ENCODE peak calls at places on chromosome 10, in five cellular contexts. Q, W, C, V and N are unnamed samples.

GRCh38 chr10:420154-421121 is 269.0 kb downstream of the DIP2C start:
- DNase-seq in V (no peak), Q (no peak), W (no peak), C (no peak), N (no peak)

GRCh38 chr10:35378547-35379210 is 42.4 kb downstream of the CCNY start:
- DNase-seq in V (no peak), W (peak), C (no peak), Q (peak), N (no peak)

GRCh38 chr10:123743441-123744225 is 77.5 kb downstream of the GPR26 start:
- DNase-seq in V (no peak), W (no peak), Q (no peak), C (no peak), N (peak)

GRCh38 chr10:112471878-112472487 is 25.0 kb downstream of the VTI1A start:
- DNase-seq in V (peak), Q (peak), W (peak), C (peak), N (peak)

GRCh38 chr10:89142562-89142961 is 64.6 kb downstream of the CH25H start:
- DNase-seq in C (no peak), V (no peak), W (no peak), Q (no peak), N (no peak)

GRCh38 chr10:88244781-88245350 is 338.3 kb downstream of the RNLS start:
- DNase-seq in W (no peak), Q (no peak), C (no peak), V (no peak), N (no peak)

GRCh38 chr10:98694014-98694413 is 247.3 kb upstream of the HPS1 start:
- DNase-seq in Q (no peak), C (no peak), V (no peak), W (no peak), N (no peak)

GRCh38 chr10:74078037-74078436 is 72.6 kb downstream of the AP3M1 start:
- DNase-seq in W (no peak), Q (peak), V (peak), C (no peak), N (no peak)

GRCh38 chr10:103693070-103693811 is 162.1 kb downstream of the SH3PXD2A start:
- DNase-seq in C (no peak), Q (no peak), W (peak), V (no peak), N (no peak)

GRCh38 chr10:100978121-100978895 is 9.0 kb downstream of the MRPL43 start:
- DNase-seq in W (no peak), V (no peak), Q (no peak), C (no peak), N (no peak)

GRCh38 chr10:14583252-14583651 is 191.4 kb downstream of the FAM107B start:
- DNase-seq in C (no peak), Q (no peak), W (no peak), V (no peak), N (no peak)

GRCh38 chr10:90592903-90593302 is 264.9 kb downstream of the HTR7 start:
- DNase-seq in C (peak), Q (peak), W (no peak), V (peak), N (peak)

GRCh38 chr10:73650537-73651331 is 5.1 kb downstream of the SYNPO2L start:
- DNase-seq in V (peak), Q (peak), W (no peak), C (no peak), N (no peak)

GRCh38 chr10:1168763-1169162 is 112.6 kb downstream of the WDR37 start:
- DNase-seq in Q (no peak), C (no peak), W (no peak), V (no peak), N (no peak)

GRCh38 chr10:96321822-96322221 is 17.6 kb downstream of the DNTT start:
- DNase-seq in C (no peak), Q (no peak), W (no peak), V (no peak), N (no peak)

GRCh38 chr10:121070257-121070656 is 219.1 kb downstream of the WDR11 start:
- DNase-seq in W (peak), V (no peak), C (peak), Q (no peak), N (no peak)

GRCh38 chr10:97633921-97634320 is 621 bp upstream of the MORN4 start:
- DNase-seq in Q (no peak), C (peak), V (no peak), W (peak), N (no peak)

GRCh38 chr10:43871004-43871439 is 222.3 kb upstream of the ZNF32 start:
- DNase-seq in Q (no peak), V (no peak), W (no peak), C (no peak), N (no peak)

GRCh38 chr10:36362257-36362656 is 720.2 kb upstream of the FZD8 start:
- DNase-seq in Q (no peak), C (peak), W (no peak), V (no peak), N (no peak)

GRCh38 chr10:11017575-11018425 is at the start of gene CELF2:
- DNase-seq in V (no peak), Q (no peak), C (no peak), W (peak), N (peak)

GRCh38 chr10:15852111-15852557 is 8.2 kb downstream of the MINDY3 start:
- DNase-seq in C (no peak), V (no peak), W (no peak), Q (no peak), N (no peak)

GRCh38 chr10:35329520-35329919 is 6.8 kb upstream of the CCNY start:
- DNase-seq in Q (no peak), C (no peak), V (no peak), W (no peak), N (no peak)

GRCh38 chr10:44804661-44805060 is 106.5 kb upstream of the TMEM72 start:
- DNase-seq in V (no peak), Q (peak), C (no peak), W (no peak), N (no peak)

GRCh38 chr10:88386204-88386877 is 196.8 kb downstream of the RNLS start:
- DNase-seq in C (peak), V (peak), Q (no peak), W (no peak), N (peak)

GRCh38 chr10:63586048-63586447 is 64.8 kb downstream of the REEP3 start:
- DNase-seq in V (no peak), W (no peak), Q (no peak), C (no peak), N (no peak)

GRCh38 chr10:101066890-101067355 is 5.1 kb downstream of the KAZALD1 start:
- DNase-seq in V (no peak), W (peak), Q (no peak), C (no peak), N (peak)

GRCh38 chr10:43040482-43041256 is 36.2 kb upstream of the RET start:
- DNase-seq in C (no peak), Q (no peak), V (no peak), W (no peak), N (peak)

GRCh38 chr10:90930070-90930837 is 9.4 kb upstream of the ANKRD1 start:
- DNase-seq in C (peak), Q (peak), V (no peak), W (no peak), N (no peak)

GRCh38 chr10:45163315-45163975 is 152.0 kb downstream of the OR13A1 start:
- DNase-seq in Q (no peak), C (no peak), W (no peak), V (no peak), N (no peak)

GRCh38 chr10:110664483-110665420 is 20.6 kb downstream of the RBM20 start:
- DNase-seq in V (no peak), Q (peak), W (peak), C (peak), N (no peak)

GRCh38 chr10:24722676-24723385 is 856 bp downstream of the ARHGAP21 start:
- DNase-seq in C (peak), Q (peak), V (no peak), W (peak), N (peak)

GRCh38 chr10:98196985-98197384 is 62.5 kb downstream of the R3HCC1L start:
- DNase-seq in W (no peak), Q (no peak), V (no peak), C (no peak), N (no peak)

GRCh38 chr10:6321880-6322279 is 119.1 kb downstream of the PFKFB3 start:
- DNase-seq in W (no peak), V (no peak), Q (peak), C (no peak), N (no peak)

GRCh38 chr10:112811741-112812551 is 138.1 kb upstream of the TCF7L2 start:
- DNase-seq in W (no peak), C (peak), V (no peak), Q (peak), N (no peak)

GRCh38 chr10:44723654-44724053 is 187.5 kb upstream of the TMEM72 start:
- DNase-seq in Q (peak), W (no peak), V (no peak), C (no peak), N (no peak)

GRCh38 chr10:117476716-117477115 is 65.8 kb upstream of the EMX2 start:
- DNase-seq in C (no peak), V (no peak), Q (no peak), W (no peak), N (no peak)

GRCh38 chr10:113788604-113789083 is 37.2 kb downstream of the PLEKHS1 start:
- DNase-seq in C (no peak), V (peak), W (peak), Q (peak), N (no peak)

GRCh38 chr10:76786673-76787072 is 850.9 kb downstream of the KCNMA1 start:
- DNase-seq in V (no peak), Q (no peak), C (no peak), W (no peak), N (no peak)

DNA sequence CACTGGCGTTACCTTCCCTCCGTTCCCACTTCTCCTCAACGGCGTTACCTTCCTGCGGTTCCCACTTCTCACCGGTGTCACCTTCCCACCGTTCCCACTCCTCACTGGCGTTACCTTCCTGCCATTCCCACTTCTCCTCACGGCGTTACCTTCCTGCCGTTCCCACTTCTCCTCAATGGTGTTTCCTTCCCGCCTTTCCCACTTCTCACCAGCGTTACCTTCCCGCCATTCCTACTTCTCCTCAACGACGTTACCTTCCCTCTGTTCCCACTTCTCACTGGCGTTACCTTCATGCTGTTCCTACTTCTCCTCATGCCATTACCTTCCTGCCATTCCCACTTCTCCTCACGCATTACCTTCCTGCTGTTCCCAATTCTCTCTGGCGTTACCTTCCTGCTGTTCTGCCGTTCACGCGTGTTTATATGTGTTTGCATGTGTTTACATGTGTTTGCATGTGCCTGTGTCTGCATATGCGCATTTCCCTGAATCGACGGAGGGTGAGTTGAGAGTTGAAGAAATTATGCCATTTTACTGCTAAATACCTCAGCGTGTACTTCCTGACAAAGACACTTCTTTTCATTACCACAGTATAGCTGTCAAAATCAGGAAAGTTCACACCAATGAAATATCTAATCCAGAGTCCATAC is 23.2 kb upstream of the CFAP46 start:
- DNase-seq in Q (no peak), W (no peak), V (no peak), C (no peak), N (no peak)
- TF ChIP-seq MXI1 in Q (no peak), W (no peak), V (no peak), C (no peak), N (no peak)

GRCh38 chr10:29535012-29535777 is 99.6 kb downstream of the SVIL start:
- DNase-seq in Q (peak), V (no peak), W (peak), C (peak), N (peak)
- TF ChIP-seq MXI1 in Q (no peak), V (no peak), W (no peak), C (no peak), N (no peak)

DNA sequence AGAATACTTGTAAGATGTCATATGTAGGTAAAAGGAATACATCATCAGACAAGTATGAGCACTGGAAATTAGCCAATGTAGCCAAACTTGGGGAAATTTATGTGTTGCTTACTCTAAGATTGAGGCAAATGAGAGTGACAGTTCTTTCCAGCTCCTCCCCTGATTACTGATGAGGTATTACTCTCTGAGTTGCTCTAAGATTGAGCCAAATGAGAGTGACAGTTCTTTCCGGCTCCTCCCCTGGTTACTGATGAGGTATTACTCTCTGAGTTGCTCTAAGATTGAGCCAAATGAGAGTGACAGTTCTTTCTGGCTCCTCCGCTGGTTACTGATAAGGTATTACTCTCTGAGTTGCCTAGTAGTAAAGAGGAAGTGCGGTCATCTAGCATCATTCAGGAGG is 435.8 kb downstream of the NRG3 start:
- DNase-seq in W (no peak), V (no peak), Q (no peak), C (no peak), N (no peak)
- TF ChIP-seq MXI1 in W (no peak), V (no peak), Q (no peak), C (no peak), N (no peak)

GRCh38 chr10:86964061-86964846 is 4.0 kb upstream of the ADIRF start:
- DNase-seq in V (no peak), C (no peak), W (no peak), Q (no peak), N (peak)
- TF ChIP-seq MXI1 in V (no peak), C (no peak), W (no peak), Q (no peak), N (no peak)

GRCh38 chr10:133377818-133378250 is 1.2 kb upstream of the PAOX start:
- DNase-seq in W (no peak), Q (no peak), C (no peak), V (no peak), N (no peak)

GRCh38 chr10:133379801-133380666 is 972 bp downstream of the PAOX start:
- DNase-seq in Q (no peak), C (no peak), V (no peak), W (no peak), N (no peak)

GRCh38 chr10:133378251-133379096 is 588 bp upstream of the PAOX start:
- DNase-seq in W (peak), V (no peak), Q (peak), C (peak), N (peak)

GRCh38 chr10:133381041-133381440 is 2.0 kb downstream of the PAOX start:
- DNase-seq in V (no peak), W (no peak), C (no peak), Q (no peak), N (no peak)

GRCh38 chr10:133379152-133379800 is at the start of gene PAOX:
- DNase-seq in C (no peak), Q (peak), V (no peak), W (peak), N (peak)
- TF ChIP-seq MXI1 in C (no peak), Q (no peak), V (no peak), W (no peak), N (no peak)

GRCh38 chr10:28463676-28464395 is 69.1 kb upstream of the WAC start:
- DNase-seq in V (no peak), W (no peak), Q (no peak), C (no peak), N (no peak)
- TF ChIP-seq MXI1 in V (no peak), W (no peak), Q (no peak), C (no peak), N (no peak)

DNA sequence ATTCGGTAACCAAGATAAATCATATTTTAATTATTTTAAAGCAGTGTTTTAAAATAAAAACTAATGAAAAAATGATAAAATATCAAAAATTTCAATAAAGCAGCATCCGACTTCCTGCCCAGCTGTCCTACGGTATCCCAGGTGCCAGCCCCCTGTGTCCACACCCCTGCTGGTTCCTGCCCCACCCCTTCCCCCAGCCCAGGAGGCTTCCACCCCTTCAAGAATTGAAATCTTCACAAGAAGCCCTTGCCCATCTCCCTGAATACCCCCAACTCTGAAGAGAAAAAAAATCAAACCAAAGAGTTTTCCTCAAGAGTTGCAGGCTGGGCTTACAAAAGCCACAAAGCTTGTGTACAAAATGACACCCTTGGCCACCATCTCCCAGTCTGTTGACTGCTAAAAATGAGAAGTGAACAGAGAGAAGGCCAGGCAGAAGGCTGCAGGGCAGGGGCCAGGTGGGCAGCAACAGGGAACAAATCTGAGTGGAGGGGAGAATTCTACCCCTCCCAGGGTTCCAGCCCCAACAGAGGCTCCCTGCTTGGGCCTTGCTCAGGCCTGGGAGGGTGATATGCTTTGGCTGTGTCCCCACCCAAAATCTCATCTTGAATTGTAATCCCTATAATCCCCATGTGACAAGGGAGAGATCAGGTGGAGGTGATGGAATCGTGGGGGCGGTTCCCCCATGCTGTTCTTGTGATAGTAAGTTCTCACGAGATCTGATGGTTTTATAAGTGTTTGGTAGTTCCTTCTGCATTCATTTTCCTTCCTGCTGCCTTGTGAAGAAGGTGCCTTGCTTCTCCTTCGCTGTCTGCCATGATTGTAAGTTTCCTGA is 14.5 kb downstream of the GPRIN2 start:
- DNase-seq in V (no peak), C (no peak), Q (no peak), W (no peak), N (peak)
- TF ChIP-seq MXI1 in V (no peak), C (no peak), Q (no peak), W (no peak), N (no peak)